ENCODE peak calls at places on chromosomes 5 and 9, in six cellular contexts. One of them, this sample, is unnamed.

GRCh38 chr9:92634712-92635605 is 35.0 kb downstream of the IPPK start:
- DNase-seq in HepG2: peak; percentile 55
- DNase-seq in SK-N-SH: peak; percentile 92
- DNase-seq in HL-60: peak; percentile 29
- DNase-seq in H1: peak; percentile 96
- DNase-seq in K562: peak; percentile 83
- DNase-seq in this sample: peak; percentile 15

GRCh38 chr5:163478126-163478981 is 17.9 kb downstream of the HMMR start:
- DNase-seq in HepG2: no peak
- DNase-seq in K562: no peak
- DNase-seq in HL-60: no peak
- DNase-seq in H1: no peak
- DNase-seq in SK-N-SH: no peak
- DNase-seq in this sample: no peak

GRCh38 chr5:133890776-133891280 is 77.6 kb downstream of the C5orf15 start:
- DNase-seq in HepG2: no peak
- DNase-seq in HL-60: no peak
- DNase-seq in H1: no peak
- DNase-seq in SK-N-SH: no peak
- DNase-seq in K562: no peak
- DNase-seq in this sample: no peak

GRCh38 chr9:124450931-124451661 is 845 bp downstream of the ADGRD2 start:
- DNase-seq in HepG2: no peak
- DNase-seq in HL-60: no peak
- DNase-seq in SK-N-SH: peak; percentile 53
- DNase-seq in K562: no peak
- DNase-seq in H1: no peak
- DNase-seq in this sample: no peak

GRCh38 chr5:103369125-103370120 is 110.9 kb downstream of the MACIR start:
- DNase-seq in HepG2: no peak
- DNase-seq in H1: no peak
- DNase-seq in K562: no peak
- DNase-seq in SK-N-SH: no peak
- DNase-seq in HL-60: no peak
- DNase-seq in this sample: no peak

GRCh38 chr5:93583799-93584530 is 943 bp downstream of the NR2F1 start:
- DNase-seq in HL-60: no peak
- DNase-seq in H1: no peak
- DNase-seq in K562: no peak
- DNase-seq in HepG2: peak; percentile 32
- DNase-seq in SK-N-SH: peak; percentile 81
- DNase-seq in this sample: no peak

GRCh38 chr9:107815782-107816181 is 326.2 kb upstream of the KLF4 start:
- DNase-seq in HepG2: no peak
- DNase-seq in SK-N-SH: no peak
- DNase-seq in HL-60: no peak
- DNase-seq in H1: no peak
- DNase-seq in K562: no peak
- DNase-seq in this sample: no peak

GRCh38 chr5:132057498-132058255 is 2.8 kb upstream of the IL3 start:
- DNase-seq in H1: peak; percentile 30
- DNase-seq in SK-N-SH: peak; percentile 2
- DNase-seq in K562: no peak
- DNase-seq in HepG2: no peak
- DNase-seq in HL-60: no peak
- DNase-seq in this sample: no peak

GRCh38 chr5:100889896-100890295 is 13.2 kb downstream of the ST8SIA4 start:
- DNase-seq in HepG2: no peak
- DNase-seq in HL-60: no peak
- DNase-seq in SK-N-SH: no peak
- DNase-seq in K562: no peak
- DNase-seq in H1: no peak
- DNase-seq in this sample: no peak

GRCh38 chr9:129211686-129212085 is 33.6 kb upstream of the IER5L start:
- DNase-seq in SK-N-SH: no peak
- DNase-seq in HL-60: no peak
- DNase-seq in K562: no peak
- DNase-seq in HepG2: no peak
- DNase-seq in H1: no peak
- DNase-seq in this sample: no peak

GRCh38 chr5:143588933-143589662 is 185.6 kb upstream of the NR3C1 start:
- DNase-seq in SK-N-SH: no peak
- DNase-seq in HL-60: no peak
- DNase-seq in HepG2: peak; percentile 73
- DNase-seq in H1: no peak
- DNase-seq in K562: no peak
- DNase-seq in this sample: no peak

GRCh38 chr5:154755361-154756202 is at the start of gene LARP1:
- DNase-seq in H1: no peak
- DNase-seq in SK-N-SH: peak; percentile 74
- DNase-seq in K562: peak; percentile 73
- DNase-seq in HepG2: no peak
- DNase-seq in HL-60: peak; percentile 77
- DNase-seq in this sample: no peak

GRCh38 chr9:137785704-137786161 is 91.8 kb upstream of the CACNA1B start:
- DNase-seq in K562: no peak
- DNase-seq in HL-60: no peak
- DNase-seq in SK-N-SH: no peak
- DNase-seq in HepG2: peak; percentile 87
- DNase-seq in H1: no peak
- DNase-seq in this sample: no peak

GRCh38 chr9:136847065-136847826 is 2.0 kb upstream of the PHPT1 start:
- DNase-seq in HL-60: peak; percentile 29
- DNase-seq in SK-N-SH: peak; percentile 73
- DNase-seq in K562: peak; percentile 81
- DNase-seq in HepG2: peak; percentile 53
- DNase-seq in H1: peak; percentile 86
- DNase-seq in this sample: no peak

GRCh38 chr5:8864053-8864452 is 681.8 kb downstream of the SEMA5A start:
- DNase-seq in H1: peak; percentile 64
- DNase-seq in HepG2: no peak
- DNase-seq in K562: no peak
- DNase-seq in HL-60: no peak
- DNase-seq in SK-N-SH: no peak
- DNase-seq in this sample: no peak

GRCh38 chr9:127526655-127527559 is 75.6 kb downstream of the LRSAM1 start:
- DNase-seq in HepG2: no peak
- DNase-seq in HL-60: no peak
- DNase-seq in K562: no peak
- DNase-seq in H1: no peak
- DNase-seq in SK-N-SH: no peak
- DNase-seq in this sample: no peak

GRCh38 chr5:74199436-74200210 is 440.9 kb downstream of the ENC1 start:
- DNase-seq in HepG2: no peak
- DNase-seq in HL-60: no peak
- DNase-seq in K562: no peak
- DNase-seq in H1: no peak
- DNase-seq in SK-N-SH: no peak
- DNase-seq in this sample: no peak

GRCh38 chr9:70043689-70044449 is at the start of gene MAMDC2:
- DNase-seq in SK-N-SH: peak; percentile 45
- DNase-seq in HepG2: no peak
- DNase-seq in HL-60: no peak
- DNase-seq in K562: no peak
- DNase-seq in H1: peak; percentile 84
- DNase-seq in this sample: no peak

GRCh38 chr5:174175869-174176268 is 130.4 kb downstream of the NSG2 start:
- DNase-seq in K562: no peak
- DNase-seq in HL-60: no peak
- DNase-seq in HepG2: no peak
- DNase-seq in H1: no peak
- DNase-seq in SK-N-SH: no peak
- DNase-seq in this sample: no peak

GRCh38 chr5:74149395-74149794 is 491.1 kb downstream of the ENC1 start:
- DNase-seq in H1: no peak
- DNase-seq in HepG2: no peak
- DNase-seq in SK-N-SH: no peak
- DNase-seq in K562: no peak
- DNase-seq in HL-60: no peak
- DNase-seq in this sample: no peak

GRCh38 chr9:68552700-68553099 is 12.0 kb upstream of the TMEM252 start:
- DNase-seq in HL-60: no peak
- DNase-seq in K562: no peak
- DNase-seq in H1: no peak
- DNase-seq in HepG2: no peak
- DNase-seq in SK-N-SH: no peak
- DNase-seq in this sample: no peak

GRCh38 chr5:179167871-179168451 is 107.8 kb downstream of the ZNF354C start:
- DNase-seq in HepG2: no peak
- DNase-seq in HL-60: no peak
- DNase-seq in H1: peak; percentile 42
- DNase-seq in SK-N-SH: no peak
- DNase-seq in K562: no peak
- DNase-seq in this sample: no peak

GRCh38 chr5:139746691-139747582 is 48.7 kb upstream of the PSD2 start:
- DNase-seq in K562: peak; percentile 57
- DNase-seq in H1: peak; percentile 75
- DNase-seq in HL-60: no peak
- DNase-seq in SK-N-SH: peak; percentile 74
- DNase-seq in HepG2: no peak
- DNase-seq in this sample: peak; percentile 66

GRCh38 chr9:10274156-10274555 is 338.6 kb downstream of the PTPRD start:
- DNase-seq in SK-N-SH: no peak
- DNase-seq in H1: no peak
- DNase-seq in HL-60: no peak
- DNase-seq in HepG2: no peak
- DNase-seq in K562: no peak
- DNase-seq in this sample: no peak

GRCh38 chr5:158727771-158728311 is 371.9 kb downstream of the EBF1 start:
- DNase-seq in SK-N-SH: no peak
- DNase-seq in K562: no peak
- DNase-seq in H1: no peak
- DNase-seq in HL-60: no peak
- DNase-seq in HepG2: peak; percentile 1
- DNase-seq in this sample: no peak

GRCh38 chr9:95080961-95081658 is 236.4 kb downstream of the FANCC start:
- DNase-seq in HepG2: no peak
- DNase-seq in K562: no peak
- DNase-seq in HL-60: no peak
- DNase-seq in SK-N-SH: no peak
- DNase-seq in H1: no peak
- DNase-seq in this sample: no peak
- TF ChIP-seq GABPA in HepG2: no peak
- TF ChIP-seq GABPA in K562: no peak
- TF ChIP-seq GABPA in HL-60: no peak
- TF ChIP-seq GABPA in SK-N-SH: no peak
- TF ChIP-seq GABPA in H1: no peak
- TF ChIP-seq GABPA in this sample: no peak

DNA sequence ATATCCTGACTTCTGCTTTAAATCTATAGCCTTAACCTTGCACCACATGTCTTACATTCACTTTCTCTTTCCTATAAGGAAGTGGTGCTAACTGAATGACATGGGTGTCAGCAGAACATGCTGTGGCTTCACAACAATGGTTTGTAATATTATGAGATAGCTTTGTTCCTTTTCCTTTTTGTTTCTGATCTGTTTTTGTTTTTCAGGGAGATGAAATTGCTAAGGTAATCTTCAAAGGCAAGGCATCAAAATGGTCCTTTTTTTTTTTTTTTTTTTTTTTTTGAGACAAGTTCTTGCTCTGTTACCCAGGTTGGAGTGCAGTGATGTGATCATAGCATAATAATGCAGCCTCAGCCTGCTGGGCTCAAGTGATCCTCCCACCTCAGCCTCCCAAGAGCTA is 53.6 kb upstream of the RANBP6 start:
- DNase-seq in SK-N-SH: no peak
- DNase-seq in K562: no peak
- DNase-seq in HepG2: no peak
- DNase-seq in H1: no peak
- DNase-seq in HL-60: peak; percentile 43
- DNase-seq in this sample: peak; percentile 45
- TF ChIP-seq GABPA in SK-N-SH: no peak
- TF ChIP-seq GABPA in K562: no peak
- TF ChIP-seq GABPA in HepG2: no peak
- TF ChIP-seq GABPA in H1: no peak
- TF ChIP-seq GABPA in HL-60: no peak
- TF ChIP-seq GABPA in this sample: no peak

DNA sequence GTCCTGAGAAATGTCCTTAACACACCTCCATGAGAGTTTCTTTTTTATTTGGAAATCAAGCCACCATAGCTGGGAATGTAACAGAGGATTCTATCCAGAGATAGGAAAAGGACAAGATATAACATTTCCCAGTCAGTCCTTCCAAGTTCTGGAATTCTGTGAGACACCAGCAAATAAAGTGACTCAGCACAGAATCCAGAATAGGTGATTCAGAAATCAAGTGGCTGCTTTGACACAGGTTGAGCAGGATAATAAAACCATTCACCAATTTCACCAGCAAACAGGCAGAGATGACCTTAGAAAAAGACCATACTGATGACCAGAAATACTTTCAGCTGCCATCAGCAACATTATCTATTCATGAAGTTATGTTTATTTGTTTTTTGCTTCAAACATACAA is 491.4 kb upstream of the TUSC1 start:
- DNase-seq in HepG2: no peak
- DNase-seq in K562: no peak
- DNase-seq in HL-60: no peak
- DNase-seq in SK-N-SH: no peak
- DNase-seq in H1: no peak
- DNase-seq in this sample: no peak
- TF ChIP-seq GABPA in HepG2: no peak
- TF ChIP-seq GABPA in K562: no peak
- TF ChIP-seq GABPA in HL-60: no peak
- TF ChIP-seq GABPA in SK-N-SH: no peak
- TF ChIP-seq GABPA in H1: no peak
- TF ChIP-seq GABPA in this sample: no peak

DNA sequence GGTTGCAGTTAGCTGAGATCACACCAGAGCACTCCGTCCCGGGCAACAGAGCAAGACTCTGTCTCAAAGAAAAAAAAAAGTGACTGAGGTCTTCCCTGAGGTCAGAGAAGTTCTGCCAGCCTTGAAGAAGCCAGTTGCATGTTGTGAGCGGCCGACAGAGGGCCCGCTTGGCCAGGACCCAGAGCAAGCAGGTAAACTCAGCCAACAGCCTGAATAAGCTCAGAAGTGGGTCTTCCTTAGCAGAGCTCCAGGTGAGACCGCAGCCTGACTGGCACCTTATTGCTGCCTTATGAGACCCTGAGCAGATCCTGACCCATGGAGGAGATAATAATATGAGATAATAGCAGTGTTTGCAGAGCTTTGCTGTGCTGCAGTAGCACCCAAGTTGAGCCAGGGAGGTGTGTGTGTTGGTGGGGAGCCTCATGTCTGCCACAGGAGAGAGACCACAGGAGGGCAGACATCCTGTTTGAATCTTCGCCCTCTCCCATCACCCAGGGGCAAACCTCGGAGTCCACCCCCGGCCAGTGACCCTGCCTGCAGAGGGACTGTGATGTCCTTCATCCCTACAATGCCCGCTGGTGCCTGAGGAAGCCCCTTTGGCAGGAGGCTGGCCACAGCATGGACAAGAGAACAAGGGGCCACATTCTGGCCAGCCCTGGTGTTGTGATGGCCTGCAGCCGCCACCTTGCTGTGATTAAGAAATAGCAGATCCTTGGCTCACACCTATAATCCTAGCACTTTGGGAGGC is 10.8 kb upstream of the BARX1 start:
- DNase-seq in HL-60: no peak
- DNase-seq in H1: no peak
- DNase-seq in HepG2: no peak
- DNase-seq in SK-N-SH: no peak
- DNase-seq in K562: no peak
- DNase-seq in this sample: no peak
- TF ChIP-seq GABPA in HL-60: no peak
- TF ChIP-seq GABPA in H1: no peak
- TF ChIP-seq GABPA in HepG2: no peak
- TF ChIP-seq GABPA in SK-N-SH: no peak
- TF ChIP-seq GABPA in K562: no peak
- TF ChIP-seq GABPA in this sample: no peak

This sample was measured in GM12878.